ENCODE peak calls at places on chromosome 15, in nine cellular contexts. Q, F, U, N, G, Z, T, A and O are unnamed samples.

GRCh38 chr15:39095218-39095879 is 485.5 kb upstream of the THBS1 start:
- DNase-seq in T (no peak), F (no peak), U (no peak), G (no peak), N (no peak), Z (peak; percentile 3), A (no peak), Q (no peak), O (peak; percentile 0)

GRCh38 chr15:66498501-66499386 is 1.2 kb upstream of the SNAPC5 start:
- DNase-seq in F (no peak), T (no peak), Q (no peak), U (no peak), A (peak; percentile 52), G (no peak), N (peak; percentile 54), Z (no peak), O (peak; percentile 4)

GRCh38 chr15:57183041-57183440 is 193.3 kb upstream of the CGNL1 start:
- DNase-seq in N (no peak), Z (no peak), T (no peak), Q (no peak), A (no peak), U (no peak), F (no peak), G (no peak), O (no peak)

GRCh38 chr15:23069496-23070166 is 30.3 kb upstream of the TUBGCP5 start:
- DNase-seq in U (no peak), A (no peak), T (no peak), N (no peak), Z (no peak), G (no peak), Q (no peak), F (peak; percentile 14), O (no peak)

GRCh38 chr15:74032046-74032445 is 37.5 kb downstream of the PML start:
- DNase-seq in A (no peak), U (no peak), T (no peak), F (no peak), Q (no peak), N (no peak), Z (no peak), G (no peak), O (no peak)

GRCh38 chr15:67972377-67972776 is 81.7 kb upstream of the PIAS1 start:
- DNase-seq in Q (no peak), N (no peak), Z (no peak), A (no peak), U (no peak), F (no peak), G (no peak), T (no peak), O (no peak)

GRCh38 chr15:69742361-69742760 is 289.7 kb downstream of the RPLP1 start:
- DNase-seq in A (no peak), F (no peak), N (no peak), Z (no peak), T (no peak), Q (no peak), U (no peak), G (no peak), O (no peak)

GRCh38 chr15:58649175-58649574 is 100.3 kb downstream of the ADAM10 start:
- DNase-seq in Q (no peak), Z (no peak), F (no peak), U (no peak), G (no peak), N (no peak), A (no peak), T (no peak), O (no peak)